ENCODE peak calls at places on chromosome 6, in six cellular contexts. H is AG08396, Q is EH, F is mucosa of gallbladder, M is LoVo, B is LHCN-M2. C is an unnamed sample.
A peak's percentile ranks its signal among the peaks of the same experiment; 100 is the strongest.

GRCh38 chr6:165663736-165664552 is 903 bp upstream of the PDE10A start:
- DNase-seq in H (no peak), Q (no peak), F (no peak), M (no peak), B (peak; percentile 64), C (peak; percentile 72)

GRCh38 chr6:125182237-125183018 is 28.9 kb downstream of the TPD52L1 start:
- DNase-seq in H (no peak), Q (peak; percentile 27), F (peak; percentile 54), M (no peak), B (no peak), C (no peak)

GRCh38 chr6:33430334-33430733 is 10.5 kb downstream of the SYNGAP1 start:
- DNase-seq in H (no peak), Q (no peak), F (no peak), M (no peak), B (no peak), C (no peak)

GRCh38 chr6:107192739-107193296 is 77.5 kb upstream of the BEND3 start:
- DNase-seq in H (no peak), Q (no peak), F (no peak), M (no peak), B (no peak), C (no peak)

GRCh38 chr6:164917211-164917610 is 392.2 kb downstream of the C6orf118 start:
- DNase-seq in H (no peak), Q (no peak), F (no peak), M (no peak), B (no peak), C (no peak)

GRCh38 chr6:41976794-41977484 is 35.3 kb upstream of the CCND3 start:
- DNase-seq in H (peak; percentile 62), Q (peak; percentile 69), F (no peak), M (no peak), B (peak; percentile 68), C (no peak)

GRCh38 chr6:167566711-167567141 is 241.8 kb downstream of the TTLL2 start:
- DNase-seq in H (no peak), Q (no peak), F (no peak), M (no peak), B (no peak), C (peak; percentile 51)

GRCh38 chr6:45689926-45690615 is 312.3 kb upstream of the SUPT3H start:
- DNase-seq in H (no peak), Q (no peak), F (no peak), M (no peak), B (peak; percentile 70), C (no peak)

GRCh38 chr6:28980797-28981390 is 24.2 kb downstream of the ZNF311 start:
- DNase-seq in H (peak; percentile 82), Q (peak; percentile 81), F (peak; percentile 49), M (peak; percentile 84), B (peak; percentile 85), C (peak; percentile 80)

GRCh38 chr6:159679091-159680077 is 13.7 kb downstream of the SOD2 start:
- DNase-seq in H (no peak), Q (peak; percentile 69), F (no peak), M (no peak), B (peak; percentile 48), C (no peak)